ENCODE peak calls at places on chromosomes 1 and 21, in seven cellular contexts. One of them, this sample, is unnamed.

GRCh38 chr1:236011641-236012040 is 53.2 kb downstream of the NID1 start:
- DNase-seq in fibroblast of lung: no peak
- DNase-seq in NCI-H1105 treated with DMSO at 0.1 percent for 48 hours: no peak
- DNase-seq in kidney tubule cell: no peak
- DNase-seq in neural crest cell: no peak
- DNase-seq in NCI-H2171: no peak
- DNase-seq in NCI-H146: no peak
- DNase-seq in this sample: no peak

GRCh38 chr1:158246650-158247049 is 7.6 kb upstream of the CD1A start:
- DNase-seq in fibroblast of lung: no peak
- DNase-seq in NCI-H1105 treated with DMSO at 0.1 percent for 48 hours: peak
- DNase-seq in kidney tubule cell: peak
- DNase-seq in NCI-H2171: no peak
- DNase-seq in NCI-H146: no peak
- DNase-seq in neural crest cell: no peak
- DNase-seq in this sample: no peak

GRCh38 chr21:42855143-42855936 is 24.0 kb downstream of the WDR4 start:
- DNase-seq in NCI-H2171: no peak
- DNase-seq in fibroblast of lung: no peak
- DNase-seq in neural crest cell: no peak
- DNase-seq in NCI-H1105 treated with DMSO at 0.1 percent for 48 hours: no peak
- DNase-seq in NCI-H146: no peak
- DNase-seq in kidney tubule cell: no peak
- DNase-seq in this sample: no peak

GRCh38 chr1:54795100-54795665 is 5.9 kb downstream of the TTC22 start:
- DNase-seq in NCI-H2171: no peak
- DNase-seq in NCI-H146: no peak
- DNase-seq in kidney tubule cell: peak
- DNase-seq in fibroblast of lung: no peak
- DNase-seq in neural crest cell: no peak
- DNase-seq in NCI-H1105 treated with DMSO at 0.1 percent for 48 hours: no peak
- DNase-seq in this sample: no peak

GRCh38 chr1:36486436-36487335 is 4.0 kb upstream of the CSF3R start:
- DNase-seq in kidney tubule cell: no peak
- DNase-seq in NCI-H146: peak
- DNase-seq in NCI-H2171: no peak
- DNase-seq in NCI-H1105 treated with DMSO at 0.1 percent for 48 hours: no peak
- DNase-seq in neural crest cell: no peak
- DNase-seq in fibroblast of lung: peak
- DNase-seq in this sample: peak

GRCh38 chr1:71621785-71622184 is 541.0 kb upstream of the ZRANB2 start:
- DNase-seq in fibroblast of lung: peak
- DNase-seq in NCI-H146: peak
- DNase-seq in NCI-H2171: no peak
- DNase-seq in NCI-H1105 treated with DMSO at 0.1 percent for 48 hours: no peak
- DNase-seq in neural crest cell: no peak
- DNase-seq in kidney tubule cell: peak
- DNase-seq in this sample: no peak

GRCh38 chr1:45355683-45356082 is 15.4 kb upstream of the MUTYH start:
- DNase-seq in fibroblast of lung: no peak
- DNase-seq in neural crest cell: no peak
- DNase-seq in NCI-H146: no peak
- DNase-seq in NCI-H1105 treated with DMSO at 0.1 percent for 48 hours: no peak
- DNase-seq in kidney tubule cell: no peak
- DNase-seq in NCI-H2171: no peak
- DNase-seq in this sample: no peak

GRCh38 chr1:27296773-27297214 is 25.2 kb upstream of the TMEM222 start:
- DNase-seq in NCI-H146: peak
- DNase-seq in neural crest cell: peak
- DNase-seq in fibroblast of lung: peak
- DNase-seq in NCI-H1105 treated with DMSO at 0.1 percent for 48 hours: peak
- DNase-seq in NCI-H2171: peak
- DNase-seq in kidney tubule cell: peak
- DNase-seq in this sample: peak

GRCh38 chr1:234606731-234607090 is 3.3 kb downstream of the IRF2BP2 start:
- DNase-seq in neural crest cell: no peak
- DNase-seq in fibroblast of lung: no peak
- DNase-seq in kidney tubule cell: no peak
- DNase-seq in NCI-H2171: no peak
- DNase-seq in NCI-H1105 treated with DMSO at 0.1 percent for 48 hours: no peak
- DNase-seq in NCI-H146: no peak
- DNase-seq in this sample: no peak

GRCh38 chr1:186536272-186536905 is 75.5 kb upstream of the PDC start:
- DNase-seq in fibroblast of lung: peak
- DNase-seq in NCI-H2171: no peak
- DNase-seq in NCI-H1105 treated with DMSO at 0.1 percent for 48 hours: no peak
- DNase-seq in kidney tubule cell: no peak
- DNase-seq in neural crest cell: no peak
- DNase-seq in NCI-H146: no peak
- DNase-seq in this sample: no peak

GRCh38 chr1:165877940-165878556 is 50.6 kb downstream of the UCK2 start:
- DNase-seq in fibroblast of lung: no peak
- DNase-seq in NCI-H2171: no peak
- DNase-seq in NCI-H1105 treated with DMSO at 0.1 percent for 48 hours: no peak
- DNase-seq in kidney tubule cell: no peak
- DNase-seq in NCI-H146: no peak
- DNase-seq in neural crest cell: no peak
- DNase-seq in this sample: no peak

GRCh38 chr1:186531561-186532165 is 70.7 kb upstream of the PDC start:
- DNase-seq in NCI-H2171: no peak
- DNase-seq in NCI-H146: no peak
- DNase-seq in kidney tubule cell: peak
- DNase-seq in neural crest cell: no peak
- DNase-seq in fibroblast of lung: no peak
- DNase-seq in NCI-H1105 treated with DMSO at 0.1 percent for 48 hours: no peak
- DNase-seq in this sample: no peak

GRCh38 chr21:39077816-39078215 is 105.4 kb downstream of the PSMG1 start:
- DNase-seq in NCI-H146: no peak
- DNase-seq in NCI-H2171: no peak
- DNase-seq in fibroblast of lung: no peak
- DNase-seq in kidney tubule cell: no peak
- DNase-seq in neural crest cell: no peak
- DNase-seq in NCI-H1105 treated with DMSO at 0.1 percent for 48 hours: no peak
- DNase-seq in this sample: no peak

GRCh38 chr1:38997901-38998190 is 6.8 kb downstream of the AKIRIN1 start:
- DNase-seq in NCI-H1105 treated with DMSO at 0.1 percent for 48 hours: no peak
- DNase-seq in fibroblast of lung: no peak
- DNase-seq in neural crest cell: no peak
- DNase-seq in NCI-H2171: no peak
- DNase-seq in NCI-H146: no peak
- DNase-seq in kidney tubule cell: no peak
- DNase-seq in this sample: no peak

GRCh38 chr1:184930232-184930631 is 44.1 kb downstream of the NIBAN1 start:
- DNase-seq in fibroblast of lung: no peak
- DNase-seq in NCI-H146: no peak
- DNase-seq in NCI-H2171: no peak
- DNase-seq in kidney tubule cell: no peak
- DNase-seq in NCI-H1105 treated with DMSO at 0.1 percent for 48 hours: peak
- DNase-seq in neural crest cell: no peak
- DNase-seq in this sample: peak

GRCh38 chr21:43598416-43599120 is 60.7 kb downstream of the HSF2BP start:
- DNase-seq in fibroblast of lung: peak
- DNase-seq in NCI-H146: no peak
- DNase-seq in NCI-H2171: no peak
- DNase-seq in neural crest cell: no peak
- DNase-seq in NCI-H1105 treated with DMSO at 0.1 percent for 48 hours: no peak
- DNase-seq in kidney tubule cell: peak
- DNase-seq in this sample: no peak

GRCh38 chr1:247360991-247361721 is 29.5 kb upstream of the ZNF496 start:
- DNase-seq in NCI-H1105 treated with DMSO at 0.1 percent for 48 hours: no peak
- DNase-seq in fibroblast of lung: no peak
- DNase-seq in neural crest cell: no peak
- DNase-seq in kidney tubule cell: no peak
- DNase-seq in NCI-H2171: no peak
- DNase-seq in NCI-H146: no peak
- DNase-seq in this sample: no peak

GRCh38 chr1:114318951-114319350 is 165.3 kb upstream of the SYT6 start:
- DNase-seq in NCI-H146: no peak
- DNase-seq in neural crest cell: no peak
- DNase-seq in fibroblast of lung: no peak
- DNase-seq in NCI-H1105 treated with DMSO at 0.1 percent for 48 hours: no peak
- DNase-seq in NCI-H2171: no peak
- DNase-seq in kidney tubule cell: no peak
- DNase-seq in this sample: no peak

GRCh38 chr1:167762061-167762746 is 40.4 kb downstream of the MPZL1 start:
- DNase-seq in NCI-H2171: no peak
- DNase-seq in NCI-H1105 treated with DMSO at 0.1 percent for 48 hours: no peak
- DNase-seq in NCI-H146: no peak
- DNase-seq in fibroblast of lung: no peak
- DNase-seq in kidney tubule cell: no peak
- DNase-seq in neural crest cell: no peak
- DNase-seq in this sample: no peak

GRCh38 chr1:64895500-64895899 is 70.8 kb downstream of the JAK1 start:
- DNase-seq in NCI-H146: no peak
- DNase-seq in NCI-H2171: no peak
- DNase-seq in kidney tubule cell: no peak
- DNase-seq in NCI-H1105 treated with DMSO at 0.1 percent for 48 hours: no peak
- DNase-seq in neural crest cell: no peak
- DNase-seq in fibroblast of lung: no peak
- DNase-seq in this sample: no peak

GRCh38 chr1:32013386-32014198 is at the start of gene KHDRBS1:
- DNase-seq in NCI-H146: peak
- DNase-seq in fibroblast of lung: peak
- DNase-seq in NCI-H1105 treated with DMSO at 0.1 percent for 48 hours: peak
- DNase-seq in neural crest cell: peak
- DNase-seq in kidney tubule cell: peak
- DNase-seq in NCI-H2171: peak
- DNase-seq in this sample: peak